ENCODE peak calls at places on chromosomes 3 and 15, in six cellular contexts. One of them, this sample, is unnamed.

GRCh38 chr3:23743141-23743784 is 62.5 kb upstream of the UBE2E1 start:
- DNase-seq in A549: no peak
- DNase-seq in AG04450: no peak
- DNase-seq in cardiac muscle cell: peak; percentile 30
- DNase-seq in psoas muscle: no peak
- DNase-seq in thoracic aorta: no peak
- DNase-seq in this sample: no peak

GRCh38 chr15:63066302-63066701 is 23.8 kb downstream of the TPM1 start:
- DNase-seq in A549: no peak
- DNase-seq in AG04450: no peak
- DNase-seq in cardiac muscle cell: no peak
- DNase-seq in psoas muscle: no peak
- DNase-seq in thoracic aorta: no peak
- DNase-seq in this sample: no peak

GRCh38 chr3:26118165-26118564 is 328.3 kb downstream of the OXSM start:
- DNase-seq in A549: no peak
- DNase-seq in AG04450: no peak
- DNase-seq in cardiac muscle cell: peak; percentile 13
- DNase-seq in psoas muscle: no peak
- DNase-seq in thoracic aorta: no peak
- DNase-seq in this sample: no peak

GRCh38 chr3:170142373-170142772 is 39.2 kb downstream of the PHC3 start:
- DNase-seq in A549: no peak
- DNase-seq in AG04450: no peak
- DNase-seq in cardiac muscle cell: no peak
- DNase-seq in psoas muscle: no peak
- DNase-seq in thoracic aorta: no peak
- DNase-seq in this sample: no peak

GRCh38 chr15:38069001-38069400 is 134.6 kb downstream of the TMCO5A start:
- DNase-seq in A549: peak; percentile 17
- DNase-seq in AG04450: no peak
- DNase-seq in cardiac muscle cell: no peak
- DNase-seq in psoas muscle: no peak
- DNase-seq in thoracic aorta: no peak
- DNase-seq in this sample: no peak

GRCh38 chr3:5126586-5126985 is 4.5 kb downstream of the ARL8B start:
- DNase-seq in A549: no peak
- DNase-seq in AG04450: no peak
- DNase-seq in cardiac muscle cell: no peak
- DNase-seq in psoas muscle: no peak
- DNase-seq in thoracic aorta: no peak
- DNase-seq in this sample: no peak

GRCh38 chr3:35137612-35138011 is 501.7 kb upstream of the ARPP21 start:
- DNase-seq in A549: no peak
- DNase-seq in AG04450: no peak
- DNase-seq in cardiac muscle cell: peak; percentile 52
- DNase-seq in psoas muscle: no peak
- DNase-seq in thoracic aorta: no peak
- DNase-seq in this sample: no peak

GRCh38 chr3:16474304-16474703 is 39.2 kb downstream of the RFTN1 start:
- DNase-seq in A549: no peak
- DNase-seq in AG04450: no peak
- DNase-seq in cardiac muscle cell: peak; percentile 35
- DNase-seq in psoas muscle: no peak
- DNase-seq in thoracic aorta: no peak
- DNase-seq in this sample: no peak

GRCh38 chr15:70361891-70362290 is 264.2 kb upstream of the TLE3 start:
- DNase-seq in A549: no peak
- DNase-seq in AG04450: no peak
- DNase-seq in cardiac muscle cell: no peak
- DNase-seq in psoas muscle: no peak
- DNase-seq in thoracic aorta: no peak
- DNase-seq in this sample: no peak

GRCh38 chr3:11613851-11614491 is 29.7 kb downstream of the VGLL4 start:
- DNase-seq in A549: no peak
- DNase-seq in AG04450: no peak
- DNase-seq in cardiac muscle cell: no peak
- DNase-seq in psoas muscle: no peak
- DNase-seq in thoracic aorta: no peak
- DNase-seq in this sample: no peak

GRCh38 chr3:167813169-167814123 is 77.9 kb downstream of the SERPINI1 start:
- DNase-seq in A549: peak; percentile 62
- DNase-seq in AG04450: no peak
- DNase-seq in cardiac muscle cell: no peak
- DNase-seq in psoas muscle: no peak
- DNase-seq in thoracic aorta: no peak
- DNase-seq in this sample: no peak

GRCh38 chr3:122564155-122564912 is at the start of the genes DTX3L and PARP9:
- DNase-seq in A549: peak; percentile 65
- DNase-seq in AG04450: no peak
- DNase-seq in cardiac muscle cell: peak; percentile 70
- DNase-seq in psoas muscle: peak; percentile 80
- DNase-seq in thoracic aorta: peak; percentile 31
- DNase-seq in this sample: peak; percentile 88

GRCh38 chr15:33915571-33916407 is 52.5 kb upstream of the CHRM5 start:
- DNase-seq in A549: no peak
- DNase-seq in AG04450: no peak
- DNase-seq in cardiac muscle cell: no peak
- DNase-seq in psoas muscle: no peak
- DNase-seq in thoracic aorta: no peak
- DNase-seq in this sample: no peak

GRCh38 chr3:167067844-167068161 is 312.3 kb downstream of the ZBBX start:
- DNase-seq in A549: no peak
- DNase-seq in AG04450: no peak
- DNase-seq in cardiac muscle cell: no peak
- DNase-seq in psoas muscle: no peak
- DNase-seq in thoracic aorta: no peak
- DNase-seq in this sample: no peak

GRCh38 chr3:157046520-157046919 is 113.4 kb downstream of the CCNL1 start:
- DNase-seq in A549: no peak
- DNase-seq in AG04450: no peak
- DNase-seq in cardiac muscle cell: no peak
- DNase-seq in psoas muscle: no peak
- DNase-seq in thoracic aorta: no peak
- DNase-seq in this sample: no peak

GRCh38 chr3:70702132-70702531 is 389.7 kb upstream of the MDFIC2 start:
- DNase-seq in A549: no peak
- DNase-seq in AG04450: no peak
- DNase-seq in cardiac muscle cell: no peak
- DNase-seq in psoas muscle: no peak
- DNase-seq in thoracic aorta: no peak
- DNase-seq in this sample: no peak

GRCh38 chr3:111831840-111832239 is 27.2 kb upstream of the PHLDB2 start:
- DNase-seq in A549: no peak
- DNase-seq in AG04450: no peak
- DNase-seq in cardiac muscle cell: no peak
- DNase-seq in psoas muscle: no peak
- DNase-seq in thoracic aorta: no peak
- DNase-seq in this sample: no peak

GRCh38 chr3:69082805-69083204 is 1.9 kb upstream of the ARL6IP5 start:
- DNase-seq in A549: peak; percentile 43
- DNase-seq in AG04450: no peak
- DNase-seq in cardiac muscle cell: peak; percentile 58
- DNase-seq in psoas muscle: no peak
- DNase-seq in thoracic aorta: no peak
- DNase-seq in this sample: no peak

GRCh38 chr3:105832618-105833017 is 36.2 kb downstream of the CBLB start:
- DNase-seq in A549: no peak
- DNase-seq in AG04450: no peak
- DNase-seq in cardiac muscle cell: no peak
- DNase-seq in psoas muscle: no peak
- DNase-seq in thoracic aorta: no peak
- DNase-seq in this sample: no peak

GRCh38 chr3:122678496-122678895 is 2.1 kb upstream of the PARP14 start:
- DNase-seq in A549: no peak
- DNase-seq in AG04450: no peak
- DNase-seq in cardiac muscle cell: no peak
- DNase-seq in psoas muscle: no peak
- DNase-seq in thoracic aorta: no peak
- DNase-seq in this sample: peak; percentile 33

GRCh38 chr3:15007681-15008141 is 57.4 kb downstream of the MRPS25 start:
- DNase-seq in A549: no peak
- DNase-seq in AG04450: peak; percentile 77
- DNase-seq in cardiac muscle cell: no peak
- DNase-seq in psoas muscle: no peak
- DNase-seq in thoracic aorta: no peak
- DNase-seq in this sample: no peak

GRCh38 chr15:57611938-57612337 is 20.2 kb downstream of the MYZAP start:
- DNase-seq in A549: peak; percentile 62
- DNase-seq in AG04450: no peak
- DNase-seq in cardiac muscle cell: peak; percentile 39
- DNase-seq in psoas muscle: no peak
- DNase-seq in thoracic aorta: no peak
- DNase-seq in this sample: peak; percentile 42

DNA sequence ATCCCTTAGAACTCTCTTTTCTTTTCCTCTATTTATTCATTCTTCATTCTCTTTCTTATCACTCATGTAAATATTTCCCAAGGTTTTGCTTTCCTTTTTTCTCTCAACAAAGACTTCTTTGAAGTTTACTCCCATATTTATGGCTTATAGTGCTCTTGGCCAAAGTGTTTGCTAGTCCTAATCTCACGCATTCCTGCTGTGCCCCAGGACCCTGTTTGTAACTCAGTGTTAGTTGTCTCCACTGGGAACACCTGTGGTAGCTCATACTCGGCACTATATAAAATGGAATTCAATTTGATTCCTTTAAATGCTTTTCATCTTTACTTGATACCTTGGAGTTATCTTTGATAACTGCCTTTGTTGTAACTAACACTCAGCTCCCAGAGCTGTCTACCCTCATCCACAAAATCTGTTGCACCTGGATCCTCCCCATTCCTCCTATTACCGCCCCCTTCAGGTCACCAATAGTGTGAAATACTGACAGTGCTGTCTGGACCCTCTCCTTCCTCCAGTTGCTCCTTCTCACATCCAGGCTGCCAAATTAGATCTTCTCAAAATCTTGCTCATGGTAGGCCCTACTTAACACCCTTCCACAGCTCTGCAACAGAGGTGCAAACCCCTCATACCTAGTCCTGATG is 76.8 kb downstream of the TIGIT start:
- DNase-seq in A549: no peak
- DNase-seq in AG04450: no peak
- DNase-seq in cardiac muscle cell: no peak
- DNase-seq in psoas muscle: no peak
- DNase-seq in thoracic aorta: no peak
- DNase-seq in this sample: no peak
- TF ChIP-seq CTCF in A549: no peak
- TF ChIP-seq CTCF in AG04450: peak; percentile 14
- TF ChIP-seq CTCF in cardiac muscle cell: no peak
- TF ChIP-seq CTCF in psoas muscle: no peak
- TF ChIP-seq CTCF in thoracic aorta: no peak
- TF ChIP-seq CTCF in this sample: no peak

GRCh38 chr15:40357723-40358491 is at the start of gene DISP2:
- DNase-seq in A549: peak; percentile 69
- DNase-seq in AG04450: no peak
- DNase-seq in cardiac muscle cell: peak; percentile 95
- DNase-seq in psoas muscle: peak; percentile 89
- DNase-seq in thoracic aorta: peak; percentile 36
- DNase-seq in this sample: peak; percentile 91
- H3K27ac ChIP-seq in A549: peak within 1 kb of the TSS; percentile 77
- H3K27ac ChIP-seq in AG04450: peak within 1 kb of the TSS; percentile 2
- H3K27ac ChIP-seq in cardiac muscle cell: no peak within 1 kb of the TSS
- H3K27ac ChIP-seq in psoas muscle: peak within 1 kb of the TSS; percentile 33
- H3K27ac ChIP-seq in thoracic aorta: no peak within 1 kb of the TSS
- H3K27ac ChIP-seq in this sample: no peak within 1 kb of the TSS

GRCh38 chr3:59306436-59306835 is 256.6 kb upstream of the CFAP20DC start:
- DNase-seq in A549: no peak
- DNase-seq in AG04450: no peak
- DNase-seq in cardiac muscle cell: no peak
- DNase-seq in psoas muscle: no peak
- DNase-seq in thoracic aorta: no peak
- DNase-seq in this sample: no peak

GRCh38 chr3:59308001-59308400 is 258.2 kb upstream of the CFAP20DC start:
- DNase-seq in A549: no peak
- DNase-seq in AG04450: no peak
- DNase-seq in cardiac muscle cell: no peak
- DNase-seq in psoas muscle: no peak
- DNase-seq in thoracic aorta: no peak
- DNase-seq in this sample: no peak

GRCh38 chr3:59313365-59313764 is 263.5 kb upstream of the CFAP20DC start:
- DNase-seq in A549: peak; percentile 21
- DNase-seq in AG04450: no peak
- DNase-seq in cardiac muscle cell: peak; percentile 63
- DNase-seq in psoas muscle: peak; percentile 15
- DNase-seq in thoracic aorta: no peak
- DNase-seq in this sample: peak; percentile 50

GRCh38 chr3:59310736-59311135 is 260.9 kb upstream of the CFAP20DC start:
- DNase-seq in A549: no peak
- DNase-seq in AG04450: no peak
- DNase-seq in cardiac muscle cell: no peak
- DNase-seq in psoas muscle: no peak
- DNase-seq in thoracic aorta: no peak
- DNase-seq in this sample: no peak

DNA sequence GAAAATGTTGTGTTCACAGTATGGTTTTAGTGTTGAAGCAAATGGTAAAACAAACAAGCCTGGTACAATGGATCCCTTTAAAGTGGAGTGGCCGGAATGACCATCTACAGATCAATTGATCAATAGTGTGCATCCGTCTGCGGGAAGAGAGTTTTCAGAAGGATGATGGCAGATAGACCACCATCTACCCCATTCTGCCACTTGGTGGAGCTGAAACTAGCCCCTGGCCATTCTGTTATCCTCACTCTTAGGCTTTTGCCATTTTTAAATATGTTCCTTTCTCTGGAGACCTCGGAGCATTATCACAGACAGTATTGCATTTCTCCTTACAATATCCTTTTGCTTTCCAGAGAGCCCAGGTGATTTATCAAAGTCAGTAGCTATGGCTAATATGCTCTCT is 258.9 kb upstream of the CFAP20DC start:
- DNase-seq in A549: no peak
- DNase-seq in AG04450: no peak
- DNase-seq in cardiac muscle cell: peak; percentile 19
- DNase-seq in psoas muscle: no peak
- DNase-seq in thoracic aorta: no peak
- DNase-seq in this sample: no peak
- TF ChIP-seq CTCF in A549: no peak
- TF ChIP-seq CTCF in AG04450: no peak
- TF ChIP-seq CTCF in cardiac muscle cell: peak; percentile 3
- TF ChIP-seq CTCF in psoas muscle: no peak
- TF ChIP-seq CTCF in thoracic aorta: no peak
- TF ChIP-seq CTCF in this sample: no peak

DNA sequence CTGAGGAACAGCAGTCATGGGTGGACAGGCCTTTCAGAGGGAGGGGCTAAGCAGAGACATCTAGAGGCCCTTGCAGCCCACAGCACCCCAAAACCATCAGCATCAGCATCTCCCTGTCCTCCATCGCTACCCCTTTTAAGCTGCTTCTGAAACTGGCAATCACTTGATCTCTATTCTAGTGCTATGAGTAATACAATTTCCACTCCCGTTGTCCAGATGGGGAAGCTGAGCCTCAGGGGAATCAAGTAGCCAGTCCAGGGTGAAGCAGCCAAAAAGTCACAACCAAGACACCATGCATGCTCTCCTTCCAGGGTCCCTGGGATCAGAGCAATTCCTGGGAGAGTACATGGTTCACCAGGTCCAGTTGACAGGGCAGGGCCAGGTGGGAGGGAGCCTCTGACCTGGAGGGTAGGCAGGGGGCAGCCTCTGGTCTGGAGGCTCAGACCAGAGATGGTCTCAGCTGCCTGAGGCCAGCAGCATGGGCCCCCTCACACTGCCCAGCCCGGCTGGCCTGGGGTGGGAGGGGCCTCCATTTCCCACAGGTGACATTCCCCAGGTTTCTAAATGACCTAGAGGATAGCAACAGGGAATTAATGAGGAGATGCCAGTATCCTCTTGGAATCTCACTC is 30.0 kb downstream of the KLHL25 start:
- DNase-seq in A549: no peak
- DNase-seq in AG04450: no peak
- DNase-seq in cardiac muscle cell: no peak
- DNase-seq in psoas muscle: no peak
- DNase-seq in thoracic aorta: no peak
- DNase-seq in this sample: no peak
- H3K27ac ChIP-seq in A549: no peak overlapping the region
- H3K27ac ChIP-seq in AG04450: no peak overlapping the region
- H3K27ac ChIP-seq in cardiac muscle cell: peak overlapping the region; percentile 51
- H3K27ac ChIP-seq in psoas muscle: peak overlapping the region; percentile 71
- H3K27ac ChIP-seq in thoracic aorta: peak overlapping the region; percentile 49
- H3K27ac ChIP-seq in this sample: peak overlapping the region; percentile 59

This sample was measured in tibial artery.